ENCODE peak calls at places on chromosomes 6 and 20, in seven cellular contexts. R is HCT116, I is SK-N-SH, B is H1, N is HepG2, E is K562, D is GM12878. V is an unnamed sample.

GRCh38 chr6:160765412-160765811 is 63.4 kb downstream of the PLG start:
- DNase-seq in N (no peak), R (no peak), D (no peak), I (no peak), B (no peak), E (no peak), V (no peak)

GRCh38 chr6:166760288-166760687 is 133.2 kb upstream of the RPS6KA2 start:
- DNase-seq in R (no peak), I (no peak), D (no peak), B (no peak), E (no peak), N (no peak), V (no peak)

GRCh38 chr6:151617539-151617938 is 123.7 kb downstream of the CCDC170 start:
- DNase-seq in N (no peak), E (no peak), R (no peak), B (no peak), D (no peak), I (no peak), V (peak)

GRCh38 chr20:57545927-57546662 is 14.8 kb upstream of the PCK1 start:
- DNase-seq in E (no peak), B (no peak), D (no peak), R (no peak), N (no peak), I (no peak), V (no peak)

GRCh38 chr6:159762681-159763293 is 942 bp downstream of the ACAT2 start:
- DNase-seq in N (peak), E (peak), B (no peak), R (no peak), D (no peak), I (no peak), V (no peak)

GRCh38 chr6:147509900-147510299 is 1.4 kb downstream of the SAMD5 start:
- DNase-seq in I (no peak), B (no peak), E (no peak), R (no peak), N (peak), D (no peak), V (no peak)

GRCh38 chr6:84685983-84686584 is 78.3 kb downstream of the TBX18 start:
- DNase-seq in D (no peak), E (peak), N (peak), B (peak), R (peak), I (peak), V (no peak)

GRCh38 chr6:83257791-83258190 is 64.6 kb downstream of the RWDD2A start:
- DNase-seq in E (no peak), B (no peak), R (no peak), D (no peak), I (no peak), N (no peak), V (no peak)

GRCh38 chr20:48783533-48784272 is 44.1 kb downstream of the PREX1 start:
- DNase-seq in R (no peak), D (no peak), E (no peak), B (no peak), N (no peak), I (no peak), V (no peak)

GRCh38 chr6:119881416-119881815 is 531.9 kb upstream of the MAN1A1 start:
- DNase-seq in B (no peak), E (no peak), R (no peak), I (no peak), D (no peak), N (no peak), V (no peak)

DNA sequence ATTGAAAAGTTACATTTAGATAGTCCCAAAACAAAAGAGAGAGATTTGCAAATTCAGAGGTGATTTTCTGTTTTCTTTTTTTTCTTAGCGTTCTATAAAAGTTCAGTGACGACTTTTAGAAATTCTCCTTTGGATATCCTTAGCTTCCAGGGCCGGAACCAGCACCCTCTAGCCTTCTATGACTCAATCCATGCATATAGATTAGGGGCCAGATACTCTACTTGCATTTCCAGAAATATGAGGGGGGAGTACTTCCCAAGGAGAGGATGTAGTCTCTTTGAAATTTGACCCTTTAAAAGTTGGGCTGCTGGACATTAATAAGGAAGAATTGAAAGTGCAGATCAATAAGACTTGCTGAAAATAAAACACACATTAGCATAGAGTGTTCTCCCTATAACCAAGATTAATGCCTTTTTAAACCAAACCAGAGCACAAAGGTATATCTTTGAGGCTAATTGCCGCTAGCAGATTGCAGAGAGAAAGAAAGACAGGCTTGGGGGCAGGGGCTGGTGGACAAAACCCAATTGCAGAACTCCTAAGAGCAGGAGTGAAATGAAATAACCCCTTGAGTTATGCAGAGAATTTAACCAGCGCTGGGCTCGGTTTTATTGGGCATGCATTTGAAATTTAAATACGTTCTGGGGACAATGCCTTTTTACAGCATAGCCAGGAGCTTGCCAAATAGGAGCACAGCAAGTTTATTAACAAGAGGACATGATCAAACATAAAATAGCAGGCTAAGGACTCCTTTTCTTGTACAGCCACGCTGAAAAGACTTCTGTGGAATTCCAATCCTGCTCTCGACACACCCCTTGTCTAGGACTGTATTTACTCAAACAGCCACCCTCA is 108.1 kb upstream of the SALL4 start:
- DNase-seq in R (no peak), E (no peak), B (no peak), N (no peak), D (no peak), I (peak), V (peak)
- TF ChIP-seq JUND in R (no peak), E (no peak), B (no peak), N (no peak), D (no peak), I (peak), V (peak)

DNA sequence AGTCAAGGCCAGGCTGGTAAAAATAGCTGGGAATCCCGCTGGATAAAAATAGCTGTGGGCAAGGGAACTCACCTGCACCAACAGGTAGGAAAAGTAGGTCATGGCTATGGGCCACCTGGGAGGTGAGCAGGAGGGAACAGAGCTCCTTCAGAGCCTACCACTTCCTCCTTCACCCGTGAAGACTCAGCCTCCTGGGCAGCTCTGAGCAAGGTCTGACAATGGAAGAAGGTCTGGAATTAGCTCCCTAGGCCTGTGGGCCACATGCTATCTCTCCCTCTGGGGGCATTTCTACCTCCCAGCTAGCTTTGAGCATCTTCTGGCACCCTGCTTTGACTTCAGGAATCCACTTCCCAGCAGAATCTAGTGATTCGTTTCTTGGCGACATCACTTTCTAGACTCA is 153.9 kb downstream of the MRPL14 start:
- DNase-seq in D (no peak), E (no peak), B (no peak), N (no peak), R (no peak), I (no peak), V (no peak)
- TF ChIP-seq JUND in D (no peak), E (no peak), B (no peak), N (no peak), R (no peak), I (no peak), V (no peak)

GRCh38 chr6:72810571-72811280 is 188.9 kb downstream of the KCNQ5 start:
- DNase-seq in D (no peak), B (no peak), R (no peak), I (no peak), N (no peak), E (no peak), V (no peak)
- TF ChIP-seq JUND in D (no peak), B (no peak), R (no peak), I (no peak), N (no peak), E (no peak), V (no peak)

GRCh38 chr6:3851839-3852238 is 2.7 kb downstream of the FAM50B start:
- DNase-seq in B (no peak), N (no peak), E (no peak), R (no peak), I (no peak), D (no peak), V (no peak)

GRCh38 chr6:3848925-3849605 is at the start of gene FAM50B:
- DNase-seq in R (no peak), D (peak), B (peak), I (peak), E (peak), N (no peak), V (peak)

GRCh38 chr6:3849681-3850450 is 693 bp downstream of the FAM50B start:
- DNase-seq in R (no peak), B (no peak), D (no peak), N (no peak), I (no peak), E (no peak), V (no peak)

GRCh38 chr6:3852391-3852790 is 3.2 kb downstream of the FAM50B start:
- DNase-seq in I (no peak), N (no peak), D (no peak), E (no peak), B (no peak), R (no peak), V (no peak)

GRCh38 chr6:3850451-3851203 is 1.5 kb downstream of the FAM50B start:
- DNase-seq in D (peak), I (no peak), B (no peak), E (no peak), N (no peak), R (no peak), V (no peak)
- TF ChIP-seq JUND in D (no peak), I (no peak), B (no peak), E (no peak), N (no peak), R (no peak), V (no peak)

GRCh38 chr6:35601331-35602132 is 87.2 kb downstream of the FKBP5 start:
- DNase-seq in D (no peak), I (peak), R (peak), B (peak), N (peak), E (no peak), V (peak)
- TF ChIP-seq JUND in D (no peak), I (peak), R (peak), B (no peak), N (no peak), E (no peak), V (no peak)

DNA sequence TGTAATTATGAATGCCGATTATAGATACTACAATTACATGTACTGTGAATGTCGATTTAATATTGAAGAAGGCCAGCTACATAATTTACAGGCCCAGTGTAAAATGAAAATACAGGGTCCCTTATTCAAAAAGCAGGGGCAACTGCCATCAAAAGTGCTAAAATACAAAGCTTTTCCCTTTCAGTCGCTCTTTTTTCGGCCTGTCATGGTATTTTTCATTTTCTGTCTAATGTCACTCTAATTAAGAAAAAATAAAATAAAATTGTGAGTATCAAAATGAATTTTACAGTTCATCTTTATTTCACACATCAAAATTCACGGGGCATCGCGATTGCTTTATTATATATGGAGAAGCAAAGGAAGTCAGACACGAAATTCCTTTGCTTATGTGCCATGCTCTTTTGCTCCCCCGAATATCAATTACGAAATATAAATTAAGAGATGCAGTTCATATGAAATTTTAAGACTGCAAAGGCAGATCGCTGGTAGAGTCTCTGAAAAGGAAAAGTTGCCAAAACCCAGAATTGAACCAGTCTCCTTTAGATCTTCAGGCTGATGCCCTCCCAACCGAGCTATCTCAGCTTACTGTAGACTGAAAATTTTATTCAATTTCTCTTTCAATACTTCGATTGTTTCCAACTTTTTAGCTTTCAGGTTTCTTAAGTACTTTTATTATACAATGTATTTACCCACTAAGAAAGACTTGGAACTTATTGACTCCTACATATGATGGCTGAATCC is 197.0 kb downstream of the TRIM27 start:
- DNase-seq in I (no peak), N (no peak), D (no peak), E (no peak), R (no peak), B (no peak), V (no peak)
- TF ChIP-seq JUND in I (no peak), N (no peak), D (no peak), E (no peak), R (no peak), B (no peak), V (no peak)

GRCh38 chr6:25312703-25313102 is 33.5 kb downstream of the CARMIL1 start:
- DNase-seq in I (no peak), B (no peak), N (no peak), D (no peak), R (peak), E (no peak), V (no peak)
- TF ChIP-seq JUND in I (peak), B (no peak), N (no peak), D (no peak), R (no peak), E (no peak), V (no peak)

DNA sequence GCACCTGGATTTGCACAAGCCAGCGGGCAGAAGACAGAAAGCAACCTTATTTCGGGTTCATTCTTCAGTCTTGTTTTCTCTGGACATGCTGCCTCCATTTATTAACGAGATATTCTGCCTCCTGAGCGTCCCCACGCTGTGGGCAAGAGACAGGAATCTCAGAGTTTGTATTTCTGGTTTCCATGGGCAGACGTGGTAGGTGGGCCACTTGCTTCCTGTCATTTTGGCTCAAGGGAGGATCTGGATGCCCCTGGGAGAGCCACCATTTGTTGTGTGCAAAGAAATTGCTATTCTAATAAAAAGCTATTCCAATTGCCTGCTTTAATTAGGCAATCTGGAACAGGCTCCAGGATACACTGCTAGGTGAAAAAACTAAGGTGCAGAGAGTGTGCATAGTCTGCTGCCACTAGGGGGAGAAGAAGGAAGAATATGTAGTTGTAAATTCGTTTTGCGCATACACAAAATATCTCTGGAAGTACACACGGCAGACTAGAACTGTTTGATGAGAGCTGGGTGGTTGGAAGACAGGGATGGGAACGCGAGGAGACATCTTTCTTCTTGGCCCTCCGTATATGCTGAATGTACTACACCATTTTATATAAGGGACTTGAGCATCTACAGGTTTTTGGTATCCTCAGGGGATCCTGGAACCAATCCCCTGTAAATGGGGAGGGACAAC is 30.1 kb upstream of the SLC16A10 start:
- DNase-seq in N (peak), B (no peak), E (peak), R (peak), D (no peak), I (peak), V (no peak)
- TF ChIP-seq JUND in N (no peak), B (no peak), E (no peak), R (no peak), D (no peak), I (no peak), V (no peak)

DNA sequence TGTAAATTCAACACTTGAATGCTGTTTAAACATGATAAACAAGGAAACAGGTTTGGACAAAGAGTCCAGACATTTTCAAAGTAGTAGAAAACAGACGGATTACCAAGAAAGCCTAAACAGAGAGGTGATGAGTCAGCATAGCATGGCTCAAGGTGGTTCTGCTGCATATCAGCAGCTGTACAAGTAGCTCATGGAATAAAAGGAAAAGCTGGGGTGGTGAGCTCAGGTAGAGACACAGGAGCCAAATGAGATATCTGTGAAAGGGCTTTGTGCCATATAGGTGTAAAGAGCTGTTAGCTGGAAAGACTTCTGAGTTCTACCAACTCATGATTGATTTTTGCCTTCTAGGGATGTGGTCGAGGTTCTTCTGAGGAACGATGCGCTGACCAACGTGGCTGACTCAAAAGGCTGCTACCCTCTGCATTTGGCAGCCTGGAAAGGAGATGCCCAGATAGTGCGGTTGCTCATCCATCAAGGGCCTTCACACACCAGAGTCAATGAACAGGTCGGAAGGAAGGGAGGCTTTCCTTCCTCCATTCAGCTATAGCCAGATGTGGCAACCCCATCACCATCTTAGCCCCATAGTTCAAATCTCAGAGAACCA is 80.7 kb downstream of the ANKS1A start:
- DNase-seq in I (no peak), R (no peak), E (peak), B (no peak), N (no peak), D (no peak), V (no peak)
- TF ChIP-seq JUND in I (no peak), R (no peak), E (peak), B (no peak), N (no peak), D (no peak), V (no peak)

GRCh38 chr6:115976321-115976870 is 84.3 kb downstream of the FRK start:
- DNase-seq in D (no peak), N (no peak), I (no peak), B (no peak), R (no peak), E (no peak), V (no peak)
- TF ChIP-seq JUND in D (no peak), N (no peak), I (no peak), B (no peak), R (no peak), E (no peak), V (no peak)

V was measured in T47D.